ENCODE peak calls at places on chromosomes 3 and 15, in six cellular contexts. P, A, Z, W, X and H are unnamed samples.

GRCh38 chr15:79570004-79570403 is 137.9 kb downstream of the MINAR1 start:
- DNase-seq in A (no peak), X (no peak), P (no peak), W (no peak), Z (no peak), H (no peak)

GRCh38 chr15:64845183-64845611 is 3.5 kb downstream of the PLEKHO2 start:
- DNase-seq in X (no peak), A (no peak), P (no peak), Z (no peak), W (no peak), H (peak)

GRCh38 chr3:14803101-14803980 is 15.4 kb upstream of the FGD5 start:
- DNase-seq in W (no peak), P (no peak), X (no peak), Z (no peak), A (peak), H (no peak)

GRCh38 chr15:101420232-101420631 is 69.3 kb downstream of the PCSK6 start:
- DNase-seq in X (no peak), W (no peak), P (no peak), Z (no peak), A (no peak), H (peak)

GRCh38 chr15:92681141-92681622 is 25.6 kb upstream of the FAM174B start:
- DNase-seq in X (no peak), A (peak), Z (no peak), P (no peak), W (no peak), H (no peak)

GRCh38 chr15:85963262-85963760 is 116.4 kb upstream of the AGBL1 start:
- DNase-seq in A (no peak), P (no peak), W (no peak), X (no peak), Z (no peak), H (no peak)

GRCh38 chr3:129690406-129690805 is 83.9 kb upstream of the PLXND1 start:
- DNase-seq in X (peak), W (peak), A (peak), P (peak), Z (no peak), H (no peak)

GRCh38 chr3:109731639-109732473 is 394.5 kb upstream of the DPPA4 start:
- DNase-seq in Z (peak), X (peak), W (peak), A (peak), P (peak), H (peak)

GRCh38 chr3:100057716-100058575 is 56.4 kb downstream of the FILIP1L start:
- DNase-seq in Z (no peak), X (no peak), W (no peak), P (no peak), A (no peak), H (no peak)

GRCh38 chr3:89227218-89227617 is 119.8 kb downstream of the EPHA3 start:
- DNase-seq in W (no peak), X (no peak), Z (no peak), P (no peak), A (no peak), H (no peak)

GRCh38 chr3:43185656-43186375 is 79.9 kb upstream of the POMGNT2 start:
- DNase-seq in P (no peak), W (no peak), X (no peak), A (no peak), Z (no peak), H (no peak)

GRCh38 chr3:123535580-123535979 is 49.3 kb downstream of the HACD2 start:
- DNase-seq in P (no peak), A (no peak), Z (no peak), X (no peak), W (no peak), H (no peak)

GRCh38 chr3:23778451-23778850 is 27.3 kb upstream of the UBE2E1 start:
- DNase-seq in A (no peak), Z (no peak), W (no peak), X (no peak), P (no peak), H (no peak)

GRCh38 chr15:78316211-78317077 is 17.0 kb upstream of the SKIC8 start:
- DNase-seq in P (no peak), A (no peak), W (no peak), X (peak), Z (peak), H (no peak)

GRCh38 chr15:90414408-90415028 is 26.5 kb downstream of the IQGAP1 start:
- DNase-seq in W (no peak), P (no peak), A (peak), X (no peak), Z (no peak), H (peak)

GRCh38 chr15:94673801-94674200 is 442.4 kb downstream of the MCTP2 start:
- DNase-seq in A (no peak), X (no peak), Z (no peak), W (no peak), P (no peak), H (no peak)

GRCh38 chr15:55789066-55789660 is 46.2 kb upstream of the PRTG start:
- DNase-seq in A (peak), P (no peak), Z (peak), X (no peak), W (peak), H (peak)

GRCh38 chr15:48086162-48086561 is 34.6 kb upstream of the SLC24A5 start:
- DNase-seq in P (no peak), X (no peak), W (no peak), A (no peak), Z (no peak), H (no peak)

GRCh38 chr3:124653788-124654469 is 76.3 kb upstream of the UMPS start:
- DNase-seq in X (no peak), W (no peak), Z (no peak), P (no peak), A (no peak), H (no peak)

GRCh38 chr15:82132742-82133141 is 86.9 kb upstream of the MEX3B start:
- DNase-seq in A (peak), X (no peak), W (no peak), Z (no peak), P (no peak), H (peak)